ENCODE peak calls at places on chromosomes 5 and 9, in ten cellular contexts. T, V, J, I, F, M, E, N, O and X are unnamed samples.

GRCh38 chr5:93845376-93845775 is 104.0 kb upstream of the POU5F2 start:
- DNase-seq in T (no peak), V (no peak), J (no peak), I (no peak), F (no peak), M (no peak), E (no peak), N (no peak), O (peak), X (no peak)

GRCh38 chr9:37752646-37753488 is 738 bp upstream of the TRMT10B start:
- DNase-seq in T (no peak), V (no peak), J (no peak), I (no peak), F (no peak), M (no peak), E (no peak), N (peak), O (no peak), X (no peak)

GRCh38 chr5:25414746-25415145 is 770.0 kb upstream of the CDH10 start:
- DNase-seq in T (no peak), V (no peak), J (no peak), I (no peak), F (no peak), M (no peak), E (no peak), N (no peak), O (peak), X (no peak)

GRCh38 chr5:125412051-125412560 is 665.7 kb upstream of the ZNF608 start:
- DNase-seq in T (no peak), V (peak), J (peak), I (no peak), F (no peak), M (no peak), E (no peak), N (peak), O (peak), X (peak)

GRCh38 chr9:14119694-14120514 is 194.0 kb downstream of the NFIB start:
- DNase-seq in T (no peak), V (no peak), J (peak), I (no peak), F (no peak), M (no peak), E (peak), N (no peak), O (peak), X (no peak)

GRCh38 chr5:133870661-133871060 is 97.8 kb downstream of the C5orf15 start:
- DNase-seq in T (no peak), V (no peak), J (peak), I (no peak), F (no peak), M (no peak), E (peak), N (peak), O (peak), X (peak)

GRCh38 chr5:177432143-177432904 is 5.8 kb downstream of the GRK6 start:
- DNase-seq in T (no peak), V (no peak), J (no peak), I (no peak), F (no peak), M (no peak), E (no peak), N (peak), O (no peak), X (no peak)

GRCh38 chr9:136607334-136607919 is 55.3 kb upstream of the EGFL7 start:
- DNase-seq in T (no peak), V (no peak), J (no peak), I (no peak), F (no peak), M (no peak), E (no peak), N (no peak), O (no peak), X (no peak)

GRCh38 chr5:38681024-38681805 is 124.8 kb upstream of the LIFR start:
- DNase-seq in T (no peak), V (no peak), J (no peak), I (no peak), F (no peak), M (no peak), E (no peak), N (no peak), O (no peak), X (no peak)

GRCh38 chr5:42131081-42131480 is 206.0 kb downstream of the FBXO4 start:
- DNase-seq in T (no peak), V (no peak), J (no peak), I (no peak), F (no peak), M (no peak), E (no peak), N (no peak), O (no peak), X (no peak)

GRCh38 chr5:32499261-32499660 is 54.7 kb upstream of the ZFR start:
- DNase-seq in T (no peak), V (no peak), J (no peak), I (no peak), F (no peak), M (no peak), E (no peak), N (no peak), O (no peak), X (no peak)

GRCh38 chr9:1429328-1429727 is 379.2 kb downstream of the DMRT2 start:
- DNase-seq in T (peak), V (peak), J (no peak), I (no peak), F (no peak), M (no peak), E (peak), N (no peak), O (no peak), X (no peak)

GRCh38 chr5:167245871-167246270 is 1045.6 kb upstream of the WWC1 start:
- DNase-seq in T (no peak), V (no peak), J (no peak), I (no peak), F (no peak), M (no peak), E (no peak), N (peak), O (no peak), X (no peak)

GRCh38 chr9:74281674-74282073 is 215.5 kb upstream of the RORB start:
- DNase-seq in T (peak), V (peak), J (no peak), I (no peak), F (no peak), M (no peak), E (no peak), N (no peak), O (no peak), X (no peak)

GRCh38 chr9:119160559-119160958 is 208.7 kb downstream of the BRINP1 start:
- DNase-seq in T (no peak), V (no peak), J (no peak), I (no peak), F (no peak), M (no peak), E (no peak), N (no peak), O (no peak), X (no peak)

GRCh38 chr5:16144416-16144815 is 35.2 kb downstream of the MARCHF11 start:
- DNase-seq in T (no peak), V (no peak), J (no peak), I (no peak), F (no peak), M (no peak), E (no peak), N (no peak), O (no peak), X (no peak)

GRCh38 chr5:69250593-69250992 is 15.9 kb downstream of the CDK7 start:
- DNase-seq in T (no peak), V (no peak), J (no peak), I (no peak), F (no peak), M (no peak), E (no peak), N (no peak), O (no peak), X (no peak)

GRCh38 chr9:98860871-98861293 is 53.4 kb downstream of the GALNT12 start:
- DNase-seq in T (peak), V (peak), J (peak), I (no peak), F (no peak), M (peak), E (peak), N (no peak), O (peak), X (peak)

GRCh38 chr9:19999491-20000057 is 210.7 kb upstream of the SLC24A2 start:
- DNase-seq in T (no peak), V (peak), J (peak), I (no peak), F (no peak), M (no peak), E (peak), N (no peak), O (peak), X (peak)

GRCh38 chr5:1195439-1195838 is 6.0 kb upstream of the SLC6A19 start:
- DNase-seq in T (no peak), V (no peak), J (no peak), I (peak), F (no peak), M (no peak), E (no peak), N (no peak), O (no peak), X (no peak)

GRCh38 chr5:142486581-142486980 is 161.8 kb upstream of the SPRY4 start:
- DNase-seq in T (peak), V (no peak), J (peak), I (no peak), F (no peak), M (no peak), E (peak), N (no peak), O (peak), X (no peak)

GRCh38 chr9:19461135-19461534 is 52.3 kb downstream of the ACER2 start:
- DNase-seq in T (no peak), V (no peak), J (no peak), I (no peak), F (no peak), M (no peak), E (no peak), N (no peak), O (no peak), X (no peak)

GRCh38 chr9:92607773-92608172 is 62.2 kb downstream of the IPPK start:
- DNase-seq in T (no peak), V (no peak), J (peak), I (no peak), F (peak), M (no peak), E (peak), N (no peak), O (peak), X (peak)

GRCh38 chr5:40676643-40677333 is 2.9 kb upstream of the PTGER4 start:
- DNase-seq in T (no peak), V (no peak), J (peak), I (no peak), F (no peak), M (no peak), E (peak), N (no peak), O (peak), X (peak)

GRCh38 chr9:124869466-124869985 is 7.6 kb downstream of the ARPC5L start:
- DNase-seq in T (no peak), V (peak), J (no peak), I (no peak), F (peak), M (no peak), E (no peak), N (no peak), O (peak), X (no peak)

GRCh38 chr5:98497391-98497790 is 276.1 kb upstream of the RGMB start:
- DNase-seq in T (no peak), V (no peak), J (no peak), I (no peak), F (no peak), M (no peak), E (no peak), N (no peak), O (peak), X (no peak)

GRCh38 chr9:136016882-136017812 is 56.0 kb upstream of the UBAC1 start:
- DNase-seq in T (no peak), V (no peak), J (no peak), I (peak), F (no peak), M (peak), E (no peak), N (peak), O (no peak), X (no peak)

GRCh38 chr5:107894361-107894760 is 223.6 kb upstream of the EFNA5 start:
- DNase-seq in T (no peak), V (no peak), J (peak), I (no peak), F (no peak), M (no peak), E (peak), N (no peak), O (peak), X (no peak)

GRCh38 chr5:178123094-178123986 is 7.5 kb upstream of the RMND5B start:
- DNase-seq in T (no peak), V (no peak), J (no peak), I (no peak), F (no peak), M (no peak), E (no peak), N (no peak), O (no peak), X (no peak)

GRCh38 chr5:115571441-115571878 is 26.9 kb upstream of the FEM1C start:
- DNase-seq in T (no peak), V (no peak), J (peak), I (no peak), F (no peak), M (no peak), E (no peak), N (no peak), O (no peak), X (no peak)

GRCh38 chr9:99726758-99727157 is 94.9 kb upstream of the NR4A3 start:
- DNase-seq in T (no peak), V (no peak), J (no peak), I (no peak), F (no peak), M (no peak), E (peak), N (peak), O (peak), X (no peak)

GRCh38 chr9:108759835-108760234 is 96.0 kb downstream of the ACTL7B start:
- DNase-seq in T (no peak), V (no peak), J (no peak), I (no peak), F (no peak), M (no peak), E (no peak), N (no peak), O (no peak), X (no peak)

GRCh38 chr9:136442330-136442729 is 2.7 kb upstream of the INPP5E start:
- DNase-seq in T (no peak), V (no peak), J (no peak), I (no peak), F (no peak), M (no peak), E (no peak), N (no peak), O (no peak), X (no peak)

GRCh38 chr9:13221741-13222140 is 57.8 kb downstream of the MPDZ start:
- DNase-seq in T (no peak), V (no peak), J (no peak), I (no peak), F (no peak), M (no peak), E (no peak), N (no peak), O (no peak), X (no peak)

GRCh38 chr5:52441768-52442167 is 345.9 kb upstream of the ITGA1 start:
- DNase-seq in T (no peak), V (no peak), J (no peak), I (no peak), F (no peak), M (no peak), E (no peak), N (no peak), O (no peak), X (no peak)

GRCh38 chr9:114694146-114694545 is 12.2 kb upstream of the TEX48 start:
- DNase-seq in T (no peak), V (no peak), J (no peak), I (no peak), F (no peak), M (no peak), E (peak), N (no peak), O (peak), X (no peak)

DNA sequence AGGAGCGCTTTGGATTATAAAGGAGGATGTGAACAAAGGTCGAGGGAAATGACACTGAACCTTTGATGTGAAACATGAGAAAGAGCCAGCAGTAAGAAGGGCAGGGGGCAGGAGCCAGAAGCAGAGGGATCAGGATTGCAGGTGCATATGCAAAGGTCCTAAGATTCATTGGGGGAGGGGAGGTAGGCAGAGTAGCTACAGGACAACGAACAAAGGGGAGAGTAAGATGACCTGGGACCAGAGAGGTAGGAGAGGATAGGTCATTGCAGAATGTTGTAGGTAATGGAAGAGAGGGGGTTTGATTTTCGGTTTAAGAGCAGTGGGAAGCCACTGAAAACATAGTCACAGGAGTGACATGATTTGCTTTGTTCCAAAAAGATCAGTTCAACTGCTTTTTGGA is 129.2 kb upstream of the TRPM3 start:
- DNase-seq in T (no peak), V (no peak), J (no peak), I (no peak), F (no peak), M (no peak), E (no peak), N (no peak), O (no peak), X (no peak)
- H3K4me3 ChIP-seq in T (no peak), V (no peak), J (no peak), I (no peak), F (no peak), M (no peak), E (no peak), N (no peak), O (no peak), X (no peak)

DNA sequence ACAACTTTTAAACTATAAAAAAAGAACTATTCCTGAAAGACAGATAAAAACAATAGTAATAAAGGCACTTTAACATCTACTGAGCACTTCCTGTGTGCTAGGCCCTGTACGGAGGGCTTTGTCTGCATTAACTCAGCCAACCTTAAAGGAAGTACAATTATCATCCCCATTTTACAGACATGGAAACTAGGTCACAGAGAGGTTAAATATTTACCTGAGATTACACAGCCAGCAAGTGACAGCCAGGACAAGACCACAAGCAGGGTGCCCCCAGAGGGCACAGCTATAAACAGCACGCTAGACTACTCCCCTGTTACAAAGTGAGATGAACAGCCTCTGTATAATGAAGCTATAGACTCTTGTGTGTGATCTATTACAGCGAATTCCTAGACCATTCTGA is 25.5 kb downstream of the DDX31 start:
- DNase-seq in T (peak), V (peak), J (no peak), I (no peak), F (no peak), M (no peak), E (no peak), N (no peak), O (no peak), X (no peak)
- TF ChIP-seq CTCF in T (no peak), V (no peak), J (no peak), I (no peak), F (no peak), M (no peak), E (peak), N (peak), O (no peak), X (no peak)

DNA sequence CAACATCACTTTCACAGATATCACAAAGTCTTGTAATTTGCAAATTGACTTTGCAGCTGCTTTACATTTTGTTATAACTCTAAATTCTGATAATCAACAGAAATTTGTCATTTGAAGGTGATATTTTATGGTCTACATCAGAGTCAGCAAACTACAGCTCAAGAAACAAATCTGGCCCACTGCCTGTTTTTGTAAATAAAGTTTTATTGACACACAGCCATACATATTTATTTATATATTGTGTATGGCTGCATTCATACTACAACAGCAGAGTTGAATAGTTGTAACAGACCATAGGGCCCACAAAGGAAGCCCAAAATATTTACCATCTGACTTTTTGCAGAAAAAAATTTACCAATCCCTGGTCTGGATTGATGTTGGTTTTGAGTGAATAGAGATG is 87.0 kb upstream of the GRIA1 start:
- DNase-seq in T (no peak), V (no peak), J (no peak), I (no peak), F (no peak), M (no peak), E (no peak), N (no peak), O (no peak), X (no peak)
- H3K4me3 ChIP-seq in T (no peak), V (no peak), J (no peak), I (no peak), F (no peak), M (no peak), E (no peak), N (no peak), O (no peak), X (no peak)

GRCh38 chr9:83233647-83234046 is 170.7 kb upstream of the RASEF start:
- DNase-seq in T (no peak), V (no peak), J (no peak), I (no peak), F (no peak), M (no peak), E (no peak), N (no peak), O (no peak), X (no peak)

GRCh38 chr9:83235524-83235923 is 172.6 kb upstream of the RASEF start:
- DNase-seq in T (no peak), V (no peak), J (no peak), I (no peak), F (no peak), M (no peak), E (no peak), N (no peak), O (no peak), X (no peak)

GRCh38 chr9:83236029-83236696 is 173.2 kb upstream of the RASEF start:
- DNase-seq in T (no peak), V (no peak), J (no peak), I (no peak), F (no peak), M (no peak), E (no peak), N (no peak), O (no peak), X (no peak)

GRCh38 chr9:83234541-83234940 is 171.6 kb upstream of the RASEF start:
- DNase-seq in T (no peak), V (no peak), J (peak), I (no peak), F (no peak), M (no peak), E (no peak), N (no peak), O (peak), X (no peak)

DNA sequence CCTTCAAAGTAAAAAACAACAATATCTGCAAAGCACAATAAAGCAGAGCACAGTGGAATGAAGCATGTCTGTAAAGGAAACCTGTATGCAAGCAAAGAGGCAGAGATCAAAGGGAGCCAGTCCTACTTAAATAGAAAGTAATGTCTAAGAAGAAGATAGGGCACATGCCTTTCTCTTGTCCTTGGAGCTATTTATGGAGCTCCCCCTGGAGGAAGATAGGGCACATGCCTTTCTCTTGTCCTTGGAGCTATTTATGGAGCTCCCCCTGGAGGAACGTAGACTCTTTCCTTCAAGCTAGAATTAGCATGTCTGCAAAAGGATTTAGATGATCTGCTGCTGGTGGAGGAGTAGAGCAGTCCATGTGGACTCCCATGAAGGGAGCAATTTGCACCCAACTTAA is 168.1 kb upstream of the RASEF start:
- DNase-seq in T (no peak), V (peak), J (peak), I (no peak), F (no peak), M (no peak), E (peak), N (no peak), O (no peak), X (no peak)
- TF ChIP-seq CTCF in T (no peak), V (peak), J (peak), I (peak), F (no peak), M (no peak), E (peak), N (peak), O (no peak), X (peak)

GRCh38 chr5:66830636-66831035 is 234.4 kb downstream of the MAST4 start:
- DNase-seq in T (no peak), V (no peak), J (peak), I (no peak), F (no peak), M (no peak), E (no peak), N (no peak), O (peak), X (no peak)

GRCh38 chr5:66828046-66828550 is 231.9 kb downstream of the MAST4 start:
- DNase-seq in T (no peak), V (no peak), J (no peak), I (no peak), F (no peak), M (no peak), E (no peak), N (no peak), O (no peak), X (no peak)

GRCh38 chr5:66829826-66830225 is 233.6 kb downstream of the MAST4 start:
- DNase-seq in T (no peak), V (no peak), J (peak), I (no peak), F (no peak), M (no peak), E (peak), N (no peak), O (peak), X (no peak)

GRCh38 chr5:66826696-66827095 is 230.5 kb downstream of the MAST4 start:
- DNase-seq in T (no peak), V (no peak), J (no peak), I (no peak), F (no peak), M (no peak), E (no peak), N (no peak), O (no peak), X (no peak)

GRCh38 chr5:66828551-66829421 is 232.6 kb downstream of the MAST4 start:
- DNase-seq in T (no peak), V (no peak), J (peak), I (peak), F (peak), M (peak), E (peak), N (peak), O (peak), X (no peak)
- H3K4me3 ChIP-seq in T (no peak), V (no peak), J (peak), I (peak), F (peak), M (peak), E (peak), N (peak), O (peak), X (peak)